ENCODE peak calls at places on chromosomes 16 and 17, in five cellular contexts. H is GM10248, N is cardiac muscle cell, S is RWPE1, K is AG09309. B is an unnamed sample.

GRCh38 chr17:410674-411401 is 58.2 kb upstream of the RPH3AL start:
- DNase-seq in H (no peak), N (peak), S (no peak), K (no peak), B (no peak)

GRCh38 chr16:4313563-4314531 is 2.0 kb upstream of the GLIS2 start:
- DNase-seq in H (peak), N (peak), S (no peak), K (no peak), B (peak)

GRCh38 chr16:31501226-31501965 is 6.8 kb downstream of the RUSF1 start:
- DNase-seq in H (no peak), N (no peak), S (no peak), K (no peak), B (no peak)

GRCh38 chr17:9313346-9313745 is 262.3 kb downstream of the STX8 start:
- DNase-seq in H (no peak), N (no peak), S (no peak), K (no peak), B (no peak)

GRCh38 chr17:58005031-58005727 is 1.9 kb downstream of the SRSF1 start:
- DNase-seq in H (no peak), N (no peak), S (no peak), K (no peak), B (no peak)

GRCh38 chr17:5364156-5364555 is 55.3 kb downstream of the NUP88 start:
- DNase-seq in H (no peak), N (peak), S (peak), K (peak), B (no peak)

GRCh38 chr17:70668276-70668937 is 499.1 kb downstream of the KCNJ2 start:
- DNase-seq in H (no peak), N (no peak), S (no peak), K (no peak), B (no peak)

GRCh38 chr16:54213322-54213721 is 73.3 kb downstream of the IRX3 start:
- DNase-seq in H (no peak), N (no peak), S (no peak), K (no peak), B (no peak)

GRCh38 chr16:88693420-88694177 is 7.3 kb upstream of the SNAI3 start:
- DNase-seq in H (no peak), N (no peak), S (no peak), K (no peak), B (no peak)

GRCh38 chr17:55708575-55708974 is 14.1 kb downstream of the TMEM100 start:
- DNase-seq in H (no peak), N (no peak), S (no peak), K (no peak), B (no peak)

GRCh38 chr17:43578699-43579569 is 32.8 kb upstream of the ETV4 start:
- DNase-seq in H (peak), N (peak), S (no peak), K (no peak), B (no peak)

GRCh38 chr17:17401271-17401781 is 75.5 kb upstream of the MED9 start:
- DNase-seq in H (no peak), N (peak), S (no peak), K (no peak), B (no peak)

GRCh38 chr16:12971216-12971615 is 69.8 kb downstream of the SHISA9 start:
- DNase-seq in H (no peak), N (no peak), S (peak), K (no peak), B (no peak)

GRCh38 chr16:83887088-83887487 is 11.8 kb upstream of the MLYCD start:
- DNase-seq in H (no peak), N (peak), S (peak), K (no peak), B (no peak)

GRCh38 chr16:69929480-69929879 is 21.7 kb upstream of the CLEC18A start:
- DNase-seq in H (no peak), N (no peak), S (no peak), K (no peak), B (no peak)

GRCh38 chr16:68711421-68712139 is 25.5 kb upstream of the CDH1 start:
- DNase-seq in H (peak), N (no peak), S (no peak), K (no peak), B (no peak)

GRCh38 chr16:74726736-74727135 is 26.1 kb upstream of the MLKL start:
- DNase-seq in H (no peak), N (no peak), S (no peak), K (no peak), B (peak)

GRCh38 chr16:57264950-57265371 is 19.5 kb downstream of the PLLP start:
- DNase-seq in H (no peak), N (no peak), S (no peak), K (no peak), B (no peak)

GRCh38 chr16:47565454-47565853 is 104.3 kb downstream of the PHKB start:
- DNase-seq in H (no peak), N (peak), S (peak), K (no peak), B (no peak)

GRCh38 chr17:80980397-80981061 is 11.1 kb upstream of the CHMP6 start:
- DNase-seq in H (no peak), N (no peak), S (no peak), K (no peak), B (no peak)

GRCh38 chr16:53100131-53100748 is 45.4 kb downstream of the CHD9 start:
- DNase-seq in H (no peak), N (no peak), S (no peak), K (no peak), B (no peak)

GRCh38 chr17:16293918-16294317 is 59.4 kb downstream of the CENPV start:
- DNase-seq in H (peak), N (no peak), S (no peak), K (no peak), B (no peak)

GRCh38 chr16:81265052-81265451 is 26.6 kb downstream of the BCO1 start:
- DNase-seq in H (no peak), N (no peak), S (no peak), K (no peak), B (no peak)

GRCh38 chr17:72501404-72502110 is 380.7 kb downstream of the SOX9 start:
- DNase-seq in H (no peak), N (no peak), S (no peak), K (no peak), B (no peak)

GRCh38 chr17:27336217-27336616 is 42.3 kb downstream of the WSB1 start:
- DNase-seq in H (no peak), N (no peak), S (no peak), K (no peak), B (no peak)

GRCh38 chr16:59042296-59042695 is 308.2 kb upstream of the GOT2 start:
- DNase-seq in H (no peak), N (no peak), S (no peak), K (no peak), B (no peak)

GRCh38 chr16:17476414-17477259 is 5.9 kb upstream of the XYLT1 start:
- DNase-seq in H (peak), N (peak), S (peak), K (no peak), B (peak)

DNA sequence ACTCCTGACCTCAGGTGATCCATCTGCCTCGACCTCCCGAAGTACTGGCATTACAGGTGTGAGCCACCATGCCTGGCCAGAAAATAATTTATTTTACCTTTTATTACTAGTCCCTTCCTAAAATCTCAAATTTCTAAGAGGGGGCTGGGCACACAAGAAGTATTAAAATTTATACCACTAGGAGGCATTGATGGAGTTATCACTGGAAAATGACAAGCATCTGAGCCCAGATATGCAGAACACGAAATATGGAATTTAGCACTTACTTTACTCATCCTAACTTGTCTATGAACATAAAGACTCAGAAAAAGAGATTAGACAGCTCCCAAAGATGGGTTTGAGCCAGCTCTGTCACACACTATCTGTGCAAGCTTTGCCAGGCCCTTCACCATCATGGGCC is 46.4 kb downstream of the STAT5A start:
- DNase-seq in H (no peak), N (no peak), S (no peak), K (no peak), B (no peak)
- TF ChIP-seq CTCF in H (no peak), N (peak), S (no peak), K (no peak), B (peak)

GRCh38 chr17:44832821-44833220 is 2.7 kb upstream of the GJC1 start:
- DNase-seq in H (no peak), N (no peak), S (no peak), K (no peak), B (no peak)
- TF ChIP-seq CTCF in H (no peak), N (no peak), S (no peak), K (peak), B (peak)

DNA sequence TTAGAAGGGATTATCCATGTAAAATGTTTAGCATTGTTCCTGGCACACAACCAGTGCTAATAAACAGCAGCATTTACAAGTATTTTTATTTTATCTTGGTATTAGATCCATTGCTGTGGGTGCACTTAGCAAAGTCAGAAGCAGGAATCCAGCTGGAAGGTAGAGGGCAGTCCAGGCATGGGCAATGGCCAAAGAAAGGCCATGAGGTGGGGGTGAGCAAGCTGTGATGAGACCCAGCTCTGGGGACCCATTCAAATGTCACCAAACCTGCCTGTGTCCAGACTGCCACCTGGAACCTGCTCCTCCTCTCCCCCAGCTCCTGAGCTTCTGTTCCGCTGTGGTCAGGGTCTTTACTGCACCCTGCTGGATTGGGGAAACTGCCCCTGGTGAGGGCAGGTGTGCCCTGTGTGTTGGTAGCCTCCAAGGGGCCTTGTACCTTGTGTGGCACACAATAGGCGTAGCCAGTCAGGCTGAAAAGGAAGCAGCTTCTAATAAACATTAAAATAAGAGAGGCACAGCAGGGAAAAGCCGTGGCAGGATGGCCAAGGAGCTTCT is 118.0 kb upstream of the CRHR1 start:
- DNase-seq in H (no peak), N (no peak), S (no peak), K (no peak), B (no peak)
- TF ChIP-seq CTCF in H (no peak), N (no peak), S (no peak), K (peak), B (no peak)

GRCh38 chr17:62671553-62671952 is 44.1 kb downstream of the MRC2 start:
- DNase-seq in H (no peak), N (no peak), S (peak), K (no peak), B (no peak)
- TF ChIP-seq CTCF in H (no peak), N (no peak), S (no peak), K (no peak), B (no peak)

DNA sequence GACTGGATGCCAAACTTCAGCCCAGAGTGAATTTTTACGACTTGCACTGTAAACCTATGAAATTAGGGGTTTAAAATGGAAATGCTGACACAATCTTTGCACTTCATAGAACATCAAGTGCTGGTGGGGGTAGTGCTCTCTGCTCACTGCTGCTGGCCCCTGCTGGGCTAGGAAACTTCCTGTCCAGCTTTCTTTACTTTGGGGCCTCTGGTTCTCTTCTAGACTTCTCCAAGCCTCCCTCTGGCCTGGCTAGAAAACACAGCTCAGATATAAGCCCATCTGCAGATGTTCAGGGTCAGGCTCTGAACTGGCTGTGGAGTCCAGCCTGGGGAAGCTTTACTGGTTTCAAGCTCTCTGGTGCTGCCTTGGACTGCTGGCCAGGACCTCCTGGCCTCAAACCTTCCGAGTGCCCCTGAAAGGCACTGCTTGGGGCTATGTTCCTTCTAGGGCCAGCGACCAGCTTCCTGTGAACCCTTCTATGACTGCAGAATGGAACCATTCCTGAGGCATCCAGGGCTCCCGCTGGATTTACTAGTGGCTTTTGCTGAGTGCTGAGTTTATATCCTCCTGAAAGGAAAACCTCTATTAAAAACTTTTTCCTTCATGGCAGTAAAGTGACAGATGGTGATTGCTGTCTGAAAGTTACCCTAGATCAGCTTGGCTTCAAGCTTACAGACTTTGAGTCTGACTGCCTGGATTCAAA is 59.4 kb downstream of the TBX4 start:
- DNase-seq in H (no peak), N (no peak), S (no peak), K (no peak), B (no peak)
- TF ChIP-seq CTCF in H (no peak), N (no peak), S (no peak), K (no peak), B (no peak)

DNA sequence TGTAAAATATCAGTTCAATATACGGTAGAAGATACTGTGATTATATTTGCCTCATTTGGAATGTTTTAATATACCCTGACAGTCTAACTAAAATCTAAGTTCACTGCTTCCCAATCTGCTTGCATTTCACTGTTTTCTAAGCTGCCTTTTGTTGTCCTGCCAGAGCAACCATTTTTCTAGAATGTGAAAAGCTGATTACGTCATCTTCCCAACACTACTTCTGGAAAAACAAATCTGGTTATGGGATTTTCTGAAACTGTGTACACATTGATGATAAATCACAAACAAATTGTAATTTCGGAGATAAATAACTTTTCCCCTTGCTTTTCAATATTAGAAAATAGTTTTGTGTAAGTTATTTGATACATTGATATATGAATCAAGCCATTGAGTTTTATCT is 1529.0 kb downstream of the CDH11 start:
- DNase-seq in H (no peak), N (no peak), S (no peak), K (no peak), B (no peak)
- TF ChIP-seq CTCF in H (no peak), N (no peak), S (no peak), K (no peak), B (no peak)

GRCh38 chr17:64648234-64648633 is 13.9 kb downstream of the SMURF2 start:
- DNase-seq in H (no peak), N (no peak), S (no peak), K (no peak), B (no peak)
- TF ChIP-seq CTCF in H (no peak), N (no peak), S (no peak), K (no peak), B (no peak)

DNA sequence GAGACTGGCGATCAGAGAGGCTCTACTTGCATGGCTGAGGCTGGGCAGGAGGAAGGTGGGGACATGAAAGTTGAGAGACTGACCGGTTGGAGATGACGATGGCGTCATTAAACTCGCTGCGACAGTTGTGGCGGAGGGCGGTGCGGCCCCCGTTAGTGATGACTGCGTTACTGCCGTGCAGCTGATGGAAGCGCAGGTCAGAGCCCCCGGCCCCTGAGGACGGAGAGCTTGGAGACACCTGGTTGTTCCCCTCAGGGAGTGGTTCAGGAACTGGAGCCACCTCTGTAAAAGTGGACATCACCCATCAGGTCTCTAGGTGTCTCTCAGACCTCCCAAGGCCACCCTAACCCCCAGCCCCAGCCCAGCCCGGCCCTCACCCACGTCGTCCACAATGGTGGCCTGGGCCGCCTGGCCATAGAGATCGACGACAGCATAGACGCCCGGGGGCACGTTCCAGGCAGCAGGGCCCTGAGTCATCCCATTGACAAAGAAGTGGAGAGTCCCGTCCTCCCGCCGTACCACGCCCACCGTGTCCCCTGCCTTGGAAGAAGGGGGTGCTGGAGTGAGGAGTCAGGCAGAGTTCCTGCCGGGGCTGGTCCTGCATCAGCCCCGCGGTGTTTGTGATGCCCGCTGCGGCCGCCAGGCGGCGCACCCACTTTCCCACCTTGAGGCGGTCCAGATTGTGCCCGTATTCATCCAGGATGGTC is 5.3 kb downstream of the NEURL4 start:
- DNase-seq in H (peak), N (peak), S (peak), K (no peak), B (peak)
- TF ChIP-seq CTCF in H (peak), N (peak), S (peak), K (peak), B (peak)

DNA sequence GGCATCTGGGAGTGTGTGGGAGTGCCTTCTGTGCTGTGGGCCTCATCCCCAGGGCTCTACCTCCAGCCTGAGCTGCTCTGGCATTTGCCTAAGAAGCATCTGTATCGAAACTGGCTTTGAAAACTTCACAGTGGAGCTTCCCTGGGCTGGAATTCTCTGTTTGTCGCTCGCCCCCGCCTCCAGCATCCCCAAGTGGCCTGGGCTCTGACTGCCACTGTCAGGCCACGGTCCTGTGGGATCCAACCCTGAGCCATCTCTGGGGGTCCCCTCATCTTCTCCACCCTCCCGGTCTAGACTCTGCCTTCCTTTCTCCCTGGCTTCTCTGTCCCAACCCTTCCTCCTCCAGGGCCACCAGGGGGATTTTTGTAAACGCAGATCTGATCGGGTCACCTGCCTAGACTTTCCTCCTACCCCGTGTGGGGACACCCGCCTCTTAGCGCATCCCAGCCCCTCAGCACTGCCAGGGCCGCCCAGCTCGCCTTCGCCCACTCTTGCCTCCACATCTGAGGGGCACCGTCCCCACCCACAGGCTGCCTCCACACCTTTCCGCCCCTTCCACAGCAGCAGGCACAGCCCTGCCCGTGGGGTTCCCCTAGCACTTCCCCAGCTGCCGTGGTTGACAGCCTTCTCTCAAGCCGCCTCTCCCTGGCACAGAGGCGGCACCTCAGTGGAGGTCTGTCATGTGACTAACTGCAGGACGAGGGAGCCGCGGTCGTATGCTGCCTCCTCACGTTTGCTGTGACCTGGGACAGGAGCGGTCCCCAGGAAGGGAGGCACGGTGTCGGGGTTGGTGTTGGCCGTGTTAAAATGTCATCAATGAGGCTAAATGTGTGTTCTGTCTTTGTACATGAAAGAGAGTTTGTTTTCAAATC is 12.0 kb downstream of the TBC1D24 start:
- DNase-seq in H (peak), N (no peak), S (no peak), K (no peak), B (no peak)
- TF ChIP-seq CTCF in H (peak), N (no peak), S (no peak), K (peak), B (no peak)

B was measured in neural crest cell.